ENCODE peak calls at places on chromosomes 2 and 18, in ten cellular contexts. P is hepatocyte, S is AG09309, D is foreskin fibroblast, H is cardiac muscle cell, U is pancreas, B is endothelial cell of umbilical vein, J is left ventricle myocardium inferior, V is BJ, Q is GM13976. G is an unnamed sample.

GRCh38 chr18:79608069-79608468 is 71.5 kb upstream of the CTDP1 start:
- DNase-seq in P (no peak), S (no peak), D (no peak), H (no peak), U (no peak), B (no peak), J (no peak), V (no peak), Q (no peak), G (no peak)

GRCh38 chr2:150441226-150441625 is 46.2 kb downstream of the RND3 start:
- DNase-seq in P (no peak), S (no peak), D (no peak), H (no peak), U (no peak), B (no peak), J (no peak), V (no peak), Q (no peak), G (no peak)

GRCh38 chr2:45014016-45014702 is 4.9 kb upstream of the SIX2 start:
- DNase-seq in P (peak), S (no peak), D (peak), H (peak), U (peak), B (peak), J (peak), V (no peak), Q (peak), G (peak)

GRCh38 chr18:2988041-2988794 is 24.7 kb downstream of the LPIN2 start:
- DNase-seq in P (no peak), S (peak), D (peak), H (no peak), U (no peak), B (no peak), J (no peak), V (peak), Q (no peak), G (peak)

GRCh38 chr2:26561918-26562810 is 79.0 kb downstream of the CIB4 start:
- DNase-seq in P (no peak), S (no peak), D (peak), H (peak), U (peak), B (peak), J (peak), V (no peak), Q (peak), G (no peak)

GRCh38 chr2:98504386-98505109 is 59.9 kb downstream of the INPP4A start:
- DNase-seq in P (no peak), S (no peak), D (peak), H (peak), U (no peak), B (peak), J (no peak), V (no peak), Q (no peak), G (no peak)

GRCh38 chr2:213649176-213649575 is 364.9 kb downstream of the SPAG16 start:
- DNase-seq in P (no peak), S (no peak), D (no peak), H (no peak), U (no peak), B (no peak), J (no peak), V (no peak), Q (no peak), G (no peak)

GRCh38 chr2:208642125-208642779 is 235.7 kb downstream of the PTH2R start:
- DNase-seq in P (no peak), S (no peak), D (no peak), H (no peak), U (no peak), B (no peak), J (no peak), V (no peak), Q (no peak), G (no peak)

GRCh38 chr18:54388203-54389142 is 30.8 kb downstream of the C18orf54 start:
- DNase-seq in P (peak), S (peak), D (peak), H (peak), U (no peak), B (peak), J (no peak), V (peak), Q (peak), G (peak)

GRCh38 chr2:229375241-229375640 is 104.2 kb upstream of the PID1 start:
- DNase-seq in P (no peak), S (no peak), D (peak), H (no peak), U (no peak), B (no peak), J (no peak), V (no peak), Q (no peak), G (peak)

GRCh38 chr18:49645836-49646235 is 84.0 kb downstream of the LIPG start:
- DNase-seq in P (no peak), S (no peak), D (peak), H (no peak), U (peak), B (no peak), J (peak), V (peak), Q (no peak), G (peak)

GRCh38 chr2:23595601-23596251 is 210.7 kb downstream of the KLHL29 start:
- DNase-seq in P (no peak), S (no peak), D (peak), H (no peak), U (peak), B (no peak), J (no peak), V (peak), Q (no peak), G (no peak)

GRCh38 chr2:120271952-120272351 is 19.3 kb downstream of the RALB start:
- DNase-seq in P (no peak), S (no peak), D (no peak), H (no peak), U (no peak), B (no peak), J (no peak), V (no peak), Q (no peak), G (no peak)

GRCh38 chr2:8392098-8392844 is 289.6 kb upstream of the ID2 start:
- DNase-seq in P (no peak), S (no peak), D (no peak), H (no peak), U (no peak), B (no peak), J (no peak), V (no peak), Q (no peak), G (no peak)

GRCh38 chr2:129732630-129733026 is 246.8 kb upstream of the RAB6C start:
- DNase-seq in P (no peak), S (no peak), D (no peak), H (no peak), U (no peak), B (no peak), J (no peak), V (no peak), Q (no peak), G (no peak)

GRCh38 chr2:234259440-234259839 is 208.9 kb downstream of the SPP2 start:
- DNase-seq in P (no peak), S (no peak), D (no peak), H (no peak), U (no peak), B (no peak), J (no peak), V (no peak), Q (no peak), G (no peak)

GRCh38 chr2:234258562-234259141 is 208.2 kb downstream of the SPP2 start:
- DNase-seq in P (no peak), S (no peak), D (no peak), H (no peak), U (no peak), B (no peak), J (no peak), V (no peak), Q (no peak), G (no peak)

GRCh38 chr2:234254783-234255521 is 204.4 kb downstream of the SPP2 start:
- DNase-seq in P (no peak), S (no peak), D (no peak), H (no peak), U (no peak), B (no peak), J (no peak), V (no peak), Q (no peak), G (no peak)

GRCh38 chr2:234256516-234256915 is 206.0 kb downstream of the SPP2 start:
- DNase-seq in P (no peak), S (no peak), D (no peak), H (no peak), U (no peak), B (no peak), J (no peak), V (no peak), Q (no peak), G (no peak)

GRCh38 chr2:234257859-234258561 is 207.5 kb downstream of the SPP2 start:
- DNase-seq in P (peak), S (peak), D (peak), H (peak), U (peak), B (peak), J (no peak), V (peak), Q (no peak), G (peak)
- TF ChIP-seq CTCF in P (peak), S (peak), D (peak), H (peak), U (peak), B (peak), J (peak), V (peak), Q (no peak), G (peak)

DNA sequence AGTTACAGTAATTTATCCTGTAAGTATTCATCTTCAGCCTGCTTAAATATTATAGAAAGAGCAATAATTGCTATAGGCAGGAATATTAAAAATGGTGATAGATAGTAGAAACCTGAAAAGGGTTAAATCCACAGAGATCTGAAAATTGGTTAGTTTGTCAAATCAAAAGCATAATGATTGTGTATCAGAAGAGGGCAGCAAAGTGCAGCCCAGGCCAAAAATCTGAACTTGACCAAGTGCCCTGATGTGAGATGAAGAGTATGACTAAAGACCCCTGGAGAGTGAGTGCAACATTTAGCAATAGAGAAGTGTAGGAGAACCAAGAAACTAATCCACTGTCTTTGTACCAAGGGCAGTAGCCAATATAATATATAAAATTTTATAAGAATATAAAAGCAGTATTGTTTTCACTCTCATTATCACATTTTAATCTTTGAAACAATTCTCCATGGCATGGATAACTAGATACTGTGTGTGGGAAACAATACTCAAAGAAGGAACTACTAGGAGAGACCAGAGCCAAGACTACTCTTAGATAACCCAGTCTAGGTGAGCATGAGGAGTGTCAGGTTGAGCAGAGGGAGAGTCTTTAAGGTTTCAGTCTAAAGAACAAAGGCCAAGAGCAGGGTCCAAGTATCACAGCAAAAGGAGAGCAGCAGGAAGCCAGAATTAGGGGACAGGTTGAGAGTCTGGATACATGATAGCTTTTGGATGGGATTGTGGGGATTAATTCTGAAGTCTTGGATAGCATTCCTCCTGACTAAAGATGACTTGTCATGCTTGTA is 148.7 kb downstream of the CALCRL start:
- DNase-seq in P (no peak), S (no peak), D (peak), H (peak), U (no peak), B (peak), J (no peak), V (no peak), Q (peak), G (no peak)
- TF ChIP-seq CTCF in P (no peak), S (peak), D (peak), H (peak), U (no peak), B (peak), J (peak), V (peak), Q (peak), G (peak)

DNA sequence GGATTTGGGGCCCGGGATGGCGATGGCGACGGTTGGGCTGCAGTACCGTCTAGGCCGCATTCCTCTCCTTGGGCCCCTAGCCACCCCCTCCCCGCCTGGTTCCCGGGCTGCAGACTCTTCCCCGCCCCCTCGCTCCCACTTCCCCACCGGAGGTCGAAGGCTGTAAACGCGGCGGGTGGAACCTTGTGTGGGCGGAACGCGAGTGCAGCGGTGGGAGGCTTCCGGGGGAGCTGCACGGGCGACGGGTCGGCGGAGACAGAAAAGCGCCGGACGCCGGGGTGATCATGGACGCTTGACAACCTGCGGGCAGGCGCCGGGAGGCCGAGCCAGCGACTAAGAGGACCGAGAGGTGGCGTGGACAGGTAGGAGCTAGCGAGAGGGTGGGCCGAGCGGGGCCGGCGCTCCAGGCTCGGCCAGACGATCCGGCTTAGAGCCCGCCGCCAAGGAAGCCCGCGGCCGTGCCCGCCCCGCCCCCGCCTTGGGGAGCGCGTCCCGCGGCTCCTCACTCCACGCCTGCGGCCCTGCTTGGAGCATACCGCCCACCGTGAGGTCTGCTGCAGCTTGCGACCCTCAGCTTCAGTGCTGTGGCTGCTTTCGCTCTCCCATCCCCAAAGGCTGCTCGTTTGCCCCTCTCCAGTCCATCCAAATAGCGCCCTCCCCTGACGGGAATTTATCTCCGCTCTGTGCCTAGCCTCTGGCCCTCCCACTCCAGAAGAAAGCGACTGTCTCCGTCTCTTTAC is at the start of gene COPS7B:
- DNase-seq in P (peak), S (no peak), D (peak), H (peak), U (peak), B (peak), J (peak), V (no peak), Q (peak), G (peak)
- TF ChIP-seq CTCF in P (peak), S (peak), D (peak), H (peak), U (no peak), B (peak), J (no peak), V (peak), Q (peak), G (peak)

DNA sequence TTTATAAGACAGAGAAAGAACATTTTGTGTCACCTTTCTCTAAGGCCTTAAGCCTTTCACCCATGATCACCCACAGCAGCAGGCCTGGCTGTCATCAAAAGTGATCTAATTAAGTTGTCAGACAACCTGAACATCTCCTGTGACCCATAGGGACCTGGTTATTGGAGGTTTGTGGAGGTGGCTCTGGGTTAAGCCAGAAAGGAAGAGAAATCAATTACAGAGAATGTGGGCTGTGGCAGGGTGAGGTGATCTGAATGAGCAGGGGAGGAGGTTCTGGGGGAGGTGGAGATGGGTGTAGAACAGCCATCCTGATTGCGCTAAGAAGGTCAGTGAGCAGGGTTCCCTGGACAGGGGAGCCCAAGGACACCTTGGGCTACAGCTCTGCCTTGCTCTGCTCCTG is 170.8 kb downstream of the FSHR start:
- DNase-seq in P (no peak), S (no peak), D (no peak), H (no peak), U (no peak), B (no peak), J (no peak), V (no peak), Q (no peak), G (no peak)
- TF ChIP-seq CTCF in P (no peak), S (no peak), D (no peak), H (no peak), U (no peak), B (no peak), J (no peak), V (no peak), Q (no peak), G (no peak)

GRCh38 chr2:148926291-148926961 is 51.4 kb downstream of the KIF5C start:
- DNase-seq in P (peak), S (no peak), D (peak), H (peak), U (peak), B (peak), J (no peak), V (no peak), Q (peak), G (peak)

GRCh38 chr2:148922776-148923175 is 47.7 kb downstream of the KIF5C start:
- DNase-seq in P (no peak), S (no peak), D (no peak), H (no peak), U (no peak), B (no peak), J (no peak), V (no peak), Q (no peak), G (no peak)

GRCh38 chr2:148930046-148930775 is 55.2 kb downstream of the KIF5C start:
- DNase-seq in P (peak), S (peak), D (peak), H (no peak), U (no peak), B (no peak), J (no peak), V (no peak), Q (no peak), G (peak)

GRCh38 chr2:148928395-148928794 is 53.4 kb downstream of the KIF5C start:
- DNase-seq in P (no peak), S (no peak), D (no peak), H (no peak), U (no peak), B (no peak), J (no peak), V (no peak), Q (no peak), G (no peak)

DNA sequence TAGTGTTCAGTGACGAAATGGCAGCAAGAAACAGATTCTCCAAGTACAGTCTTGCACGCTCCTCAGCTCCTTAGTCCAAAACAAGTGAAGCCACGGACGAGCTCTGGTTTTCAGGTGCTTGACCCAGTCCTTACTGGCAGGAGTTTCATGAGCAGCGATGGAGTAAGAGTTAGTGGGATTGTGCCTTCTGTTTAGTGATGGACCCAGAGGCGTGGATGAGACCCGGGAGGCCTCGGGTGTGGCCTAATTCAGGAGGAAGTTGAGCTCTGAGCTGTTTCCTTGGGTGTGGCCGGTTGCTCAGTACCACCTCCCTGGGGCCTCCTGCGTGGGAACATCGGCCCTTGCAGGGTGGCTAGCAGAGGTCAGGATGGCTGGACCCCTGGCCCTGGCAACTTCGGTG is 52.0 kb downstream of the KIF5C start:
- DNase-seq in P (peak), S (no peak), D (no peak), H (no peak), U (no peak), B (no peak), J (peak), V (no peak), Q (peak), G (no peak)
- TF ChIP-seq CTCF in P (no peak), S (no peak), D (no peak), H (no peak), U (no peak), B (no peak), J (no peak), V (no peak), Q (no peak), G (no peak)

GRCh38 chr2:113079123-113079522 is 11.4 kb downstream of the IL1F10 start:
- DNase-seq in P (no peak), S (no peak), D (no peak), H (no peak), U (no peak), B (no peak), J (no peak), V (no peak), Q (no peak), G (no peak)

GRCh38 chr2:113078350-113078839 is 10.6 kb downstream of the IL1F10 start:
- DNase-seq in P (no peak), S (no peak), D (peak), H (no peak), U (no peak), B (no peak), J (no peak), V (no peak), Q (no peak), G (no peak)

GRCh38 chr2:113077921-113078320 is 10.2 kb downstream of the IL1F10 start:
- DNase-seq in P (no peak), S (no peak), D (no peak), H (no peak), U (no peak), B (no peak), J (no peak), V (no peak), Q (no peak), G (no peak)

GRCh38 chr2:113081458-113082210 is 13.9 kb downstream of the IL1F10 start:
- DNase-seq in P (no peak), S (no peak), D (no peak), H (no peak), U (no peak), B (no peak), J (no peak), V (no peak), Q (no peak), G (no peak)

DNA sequence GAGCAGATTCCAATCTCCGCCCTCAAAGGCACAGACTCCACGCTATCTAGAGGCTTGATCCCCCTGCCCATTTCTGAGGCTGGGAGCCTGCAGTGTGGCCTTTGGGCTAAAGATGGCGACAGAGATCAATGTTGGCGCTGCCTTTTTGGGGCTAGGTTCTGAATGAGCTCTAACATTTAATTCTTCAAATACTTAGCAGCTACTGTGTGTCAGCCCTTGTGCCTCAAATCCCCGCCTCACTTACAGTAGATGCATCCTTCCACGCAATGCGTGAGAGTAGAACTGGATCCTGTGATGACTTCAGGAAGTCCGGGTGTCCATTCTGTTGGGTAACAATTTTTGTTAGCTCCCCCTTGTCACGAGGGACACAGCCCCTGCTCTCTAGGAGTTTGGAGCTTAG is 12.4 kb downstream of the IL1F10 start:
- DNase-seq in P (peak), S (no peak), D (peak), H (peak), U (no peak), B (peak), J (no peak), V (no peak), Q (peak), G (peak)
- TF ChIP-seq CTCF in P (peak), S (peak), D (peak), H (peak), U (peak), B (peak), J (peak), V (peak), Q (peak), G (peak)

G was measured in fibroblast of villous mesenchyme.